ENCODE peak calls at places on chromosomes 3 and 15, in ten cellular contexts. Q is HT1080; F is upper lobe of right lung; V is psoas muscle; U is stimulated activated CD4-positive, alpha-beta T cell treated with anti-CD3 and anti-CD28 coated beads, Interleukin-4, amount 100 ng/mL, for 4 hours; W is activated CD4-positive, alpha-beta T cell treated with anti-CD3 and anti-CD28 coated beads, Interleukin-2, amount 50 U/mL, for 24 hours; C is prostate gland; M is body of pancreas; H is CD4-positive, alpha-beta T cell; O is fibroblast of pulmonary artery. G is an unnamed sample.

GRCh38 chr15:36498922-36499321 is 80.5 kb upstream of the CDIN1 start:
- DNase-seq in M (no peak), Q (no peak), F (no peak), O (no peak), C (no peak), U (no peak), H (no peak), V (no peak), W (no peak), G (no peak)

GRCh38 chr15:67419705-67420104 is 101.2 kb upstream of the C15orf61 start:
- DNase-seq in H (no peak), W (no peak), M (no peak), O (no peak), V (no peak), Q (no peak), C (no peak), U (no peak), F (no peak), G (no peak)

GRCh38 chr3:57126244-57126643 is 38.9 kb downstream of the IL17RD start:
- DNase-seq in W (no peak), Q (no peak), V (no peak), U (no peak), H (no peak), M (no peak), C (no peak), F (no peak), O (no peak), G (no peak)

GRCh38 chr3:104785966-104786365 is 580.7 kb upstream of the ALCAM start:
- DNase-seq in M (no peak), C (no peak), U (no peak), Q (peak), O (no peak), W (no peak), F (no peak), V (no peak), H (no peak), G (no peak)

GRCh38 chr3:43152649-43153048 is 46.8 kb upstream of the POMGNT2 start:
- DNase-seq in H (no peak), F (no peak), U (no peak), C (no peak), V (no peak), O (peak), Q (no peak), M (no peak), W (no peak), G (no peak)

GRCh38 chr3:100005670-100006393 is 108.5 kb downstream of the FILIP1L start:
- DNase-seq in M (no peak), H (no peak), F (no peak), Q (no peak), O (peak), W (no peak), C (no peak), V (no peak), U (no peak), G (no peak)

GRCh38 chr3:128878556-128879124 is 780 bp upstream of the ACAD9 start:
- DNase-seq in C (no peak), H (peak), U (peak), M (peak), W (peak), V (no peak), O (peak), Q (peak), F (no peak), G (no peak)

GRCh38 chr3:38227989-38228388 is 37.6 kb upstream of the SLC22A13 start:
- DNase-seq in H (no peak), C (no peak), O (peak), Q (peak), W (no peak), F (no peak), U (no peak), M (no peak), V (no peak), G (no peak)

GRCh38 chr3:14802332-14802731 is 16.4 kb upstream of the FGD5 start:
- DNase-seq in M (no peak), C (no peak), O (no peak), F (peak), Q (no peak), V (no peak), U (no peak), H (no peak), W (no peak), G (no peak)

GRCh38 chr3:123350971-123351370 is 97.9 kb downstream of the ADCY5 start:
- DNase-seq in H (no peak), F (peak), O (no peak), Q (no peak), W (no peak), U (no peak), C (no peak), M (no peak), V (no peak), G (no peak)

GRCh38 chr3:29379097-29379496 is 98.2 kb downstream of the RBMS3 start:
- DNase-seq in U (no peak), F (no peak), O (no peak), C (no peak), V (no peak), M (no peak), W (no peak), Q (no peak), H (no peak), G (no peak)